ENCODE peak calls at places on chromosomes 6 and 20, in nine cellular contexts. K is cardiac muscle cell, O is endodermal cell, B is AG04450, J is prostate gland, P is uterus, M is A549, T is left lung, C is upper lobe of right lung. N is an unnamed sample.

GRCh38 chr20:6765469-6766058 is 1.9 kb upstream of the BMP2 start:
- DNase-seq in O (no peak), B (peak), P (no peak), M (peak), J (no peak), T (no peak), C (no peak), K (peak), N (no peak)

GRCh38 chr6:131258816-131259476 is 123.7 kb downstream of the AKAP7 start:
- DNase-seq in C (no peak), K (peak), P (no peak), B (no peak), O (peak), J (no peak), M (no peak), T (no peak), N (no peak)

GRCh38 chr6:19492631-19493030 is 344.5 kb upstream of the ID4 start:
- DNase-seq in P (no peak), M (no peak), O (no peak), J (no peak), C (no peak), K (no peak), T (no peak), B (no peak), N (no peak)

GRCh38 chr20:62918830-62919229 is 7.5 kb downstream of the DIDO1 start:
- DNase-seq in B (no peak), O (no peak), T (no peak), K (no peak), M (no peak), J (no peak), C (no peak), P (no peak), N (no peak)

GRCh38 chr6:107667790-107668189 is 156.3 kb downstream of the SCML4 start:
- DNase-seq in J (no peak), T (no peak), C (no peak), O (no peak), B (no peak), K (no peak), P (no peak), M (no peak), N (no peak)

GRCh38 chr6:158398252-158399024 is 86.2 kb downstream of the TULP4 start:
- DNase-seq in J (no peak), B (no peak), P (no peak), T (no peak), O (no peak), K (no peak), C (no peak), M (no peak), N (no peak)

GRCh38 chr6:106512048-106512957 is 117.0 kb downstream of the RTN4IP1 start:
- DNase-seq in B (no peak), P (peak), J (peak), C (peak), M (no peak), K (peak), T (peak), O (peak), N (peak)

GRCh38 chr6:66103954-66104353 is 396.9 kb upstream of the EYS start:
- DNase-seq in J (no peak), K (peak), O (no peak), M (no peak), P (no peak), B (no peak), T (no peak), C (no peak), N (no peak)

GRCh38 chr6:57822896-57823358 is 505.5 kb downstream of the PRIM2 start:
- DNase-seq in B (no peak), T (no peak), J (no peak), M (no peak), O (peak), K (no peak), C (no peak), P (no peak), N (no peak)

GRCh38 chr20:50292324-50293243 is 102.0 kb downstream of the CEBPB start:
- DNase-seq in J (peak), P (peak), M (peak), K (no peak), T (peak), B (peak), C (peak), O (peak), N (peak)

GRCh38 chr6:44468835-44469234 is 81.3 kb downstream of the CDC5L start:
- DNase-seq in P (no peak), T (no peak), J (no peak), M (no peak), O (no peak), C (no peak), B (no peak), K (no peak), N (no peak)

GRCh38 chr6:56833873-56834272 is 121.0 kb upstream of the BEND6 start:
- DNase-seq in M (no peak), B (no peak), O (no peak), J (no peak), P (no peak), C (no peak), K (no peak), T (no peak), N (no peak)

GRCh38 chr6:13278184-13278583 is 50.2 kb downstream of the TBC1D7 start:
- DNase-seq in J (no peak), P (no peak), K (peak), C (no peak), O (peak), T (no peak), M (no peak), B (no peak), N (no peak)

GRCh38 chr6:11204987-11205386 is 27.5 kb downstream of the NEDD9 start:
- DNase-seq in K (no peak), O (no peak), J (no peak), M (no peak), B (no peak), P (no peak), T (no peak), C (no peak), N (no peak)

GRCh38 chr20:20207291-20207690 is 155.0 kb downstream of the CFAP61 start:
- DNase-seq in C (no peak), B (no peak), T (no peak), O (no peak), J (no peak), M (no peak), P (no peak), K (peak), N (no peak)

GRCh38 chr6:1263039-1263849 is 48.7 kb upstream of the FOXQ1 start:
- DNase-seq in K (no peak), J (no peak), T (no peak), O (peak), C (peak), B (no peak), M (no peak), P (no peak), N (no peak)

GRCh38 chr20:48584391-48585249 is 243.2 kb downstream of the PREX1 start:
- DNase-seq in K (peak), M (no peak), O (no peak), T (no peak), C (peak), J (peak), B (no peak), P (no peak), N (peak)

GRCh38 chr20:57661201-57662027 is 41.2 kb upstream of the ZBP1 start:
- DNase-seq in C (peak), M (no peak), P (peak), T (peak), J (no peak), O (peak), K (no peak), B (no peak), N (peak)

GRCh38 chr20:19995220-19995863 is 21.8 kb upstream of the NAA20 start:
- DNase-seq in M (peak), P (no peak), C (no peak), T (no peak), J (peak), B (no peak), K (peak), O (no peak), N (peak)

GRCh38 chr6:83132121-83132520 is 60.9 kb downstream of the PGM3 start:
- DNase-seq in K (no peak), T (no peak), B (no peak), O (no peak), P (no peak), M (no peak), J (no peak), C (no peak), N (no peak)

GRCh38 chr20:61502433-61502832 is 250.4 kb downstream of the CDH4 start:
- DNase-seq in O (no peak), B (no peak), J (no peak), M (no peak), K (no peak), P (no peak), C (no peak), T (no peak), N (no peak)

GRCh38 chr20:1357921-1358671 is 29.2 kb upstream of the SDCBP2 start:
- DNase-seq in T (no peak), P (no peak), C (no peak), M (no peak), J (no peak), K (no peak), B (no peak), O (no peak), N (no peak)

GRCh38 chr6:108118791-108119211 is 44.3 kb upstream of the OSTM1 start:
- DNase-seq in P (no peak), O (peak), C (no peak), B (no peak), K (no peak), M (no peak), T (no peak), J (no peak), N (no peak)

GRCh38 chr20:237918-238317 is 10.9 kb downstream of the DEFB129 start:
- DNase-seq in O (no peak), T (no peak), B (no peak), K (no peak), P (no peak), M (no peak), C (no peak), J (no peak), N (no peak)

GRCh38 chr20:237479-237878 is 10.4 kb downstream of the DEFB129 start:
- DNase-seq in B (no peak), J (no peak), K (no peak), C (peak), O (no peak), P (no peak), M (no peak), T (no peak), N (no peak)

DNA sequence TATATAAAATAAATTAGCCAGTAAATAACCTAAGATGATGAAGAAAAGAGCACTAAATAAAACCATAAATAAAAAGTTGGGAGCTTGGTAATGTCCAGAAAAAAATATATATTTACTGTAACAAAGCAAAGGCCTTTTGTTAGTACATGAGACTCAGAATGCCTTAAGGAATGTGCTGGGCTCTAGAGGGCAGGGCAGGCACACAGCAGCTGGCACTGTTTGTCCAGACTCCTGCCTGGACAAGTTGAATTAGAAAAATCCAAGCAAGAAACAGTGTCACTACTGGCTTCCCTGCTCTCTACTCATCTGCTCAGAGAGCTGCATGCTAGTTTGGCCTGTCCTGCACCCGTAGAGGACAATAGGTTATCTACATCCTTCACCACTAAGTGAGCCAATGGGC is 8.8 kb downstream of the DEFB129 start:
- DNase-seq in O (no peak), B (no peak), T (no peak), M (no peak), K (no peak), C (no peak), J (peak), P (no peak), N (peak)
- TF ChIP-seq CTCF in O (no peak), B (no peak), T (no peak), M (no peak), K (peak), C (peak), J (no peak), P (no peak), N (peak)

DNA sequence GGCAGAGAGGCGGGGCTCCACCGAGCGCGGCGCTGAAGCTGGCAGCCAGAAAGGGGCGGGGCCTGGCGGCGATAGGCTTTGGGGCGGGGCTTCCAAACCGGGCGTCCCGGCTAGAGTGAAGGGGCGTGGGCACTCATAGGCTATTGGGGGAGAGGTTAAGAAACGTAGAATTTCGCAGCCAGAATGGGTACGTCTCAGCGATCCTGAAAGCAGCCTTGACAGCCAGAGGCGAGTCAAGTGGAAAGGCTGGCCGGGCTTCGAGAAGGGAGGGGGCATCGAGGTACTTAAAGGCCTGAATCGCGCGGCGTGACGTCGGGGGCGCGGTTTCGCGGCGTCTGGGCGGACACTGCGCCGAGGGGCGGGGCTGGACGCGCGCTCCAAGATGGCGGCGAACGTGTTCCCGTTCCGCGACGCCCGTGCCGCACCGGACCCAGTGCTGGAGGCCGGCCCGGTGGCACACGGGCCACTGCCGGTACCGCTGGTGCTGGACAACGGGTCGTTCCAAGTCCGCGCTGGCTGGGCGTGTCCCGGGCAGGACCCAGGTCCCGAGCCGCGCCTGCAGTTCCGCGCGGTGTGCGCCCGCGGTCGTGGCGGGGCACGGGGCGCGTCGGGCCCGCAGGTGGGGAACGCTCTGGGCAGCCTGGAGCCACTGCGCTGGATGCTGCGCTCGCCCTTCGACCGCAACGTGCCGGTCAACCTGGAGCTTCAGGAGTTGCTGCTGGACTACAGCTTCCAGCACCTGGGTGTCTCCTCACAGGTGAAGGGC is at the start of gene ACTR5:
- DNase-seq in O (peak), J (peak), P (peak), T (peak), B (peak), K (peak), C (peak), M (peak), N (peak)
- H3K4me3 ChIP-seq in O (peak), J (peak), P (peak), T (peak), B (peak), K (peak), C (peak), M (peak), N (peak)

GRCh38 chr6:80185492-80185891 is 79.0 kb downstream of the BCKDHB start:
- DNase-seq in C (no peak), K (no peak), M (no peak), O (no peak), T (no peak), B (no peak), P (no peak), J (no peak), N (no peak)

GRCh38 chr6:80182291-80182690 is 75.8 kb downstream of the BCKDHB start:
- DNase-seq in K (no peak), C (no peak), J (no peak), T (no peak), M (no peak), B (peak), P (no peak), O (no peak), N (no peak)

GRCh38 chr6:80181352-80182081 is 75.0 kb downstream of the BCKDHB start:
- DNase-seq in P (no peak), M (no peak), O (no peak), C (no peak), K (peak), B (no peak), J (no peak), T (no peak), N (peak)

GRCh38 chr6:80186082-80186481 is 79.6 kb downstream of the BCKDHB start:
- DNase-seq in T (no peak), M (no peak), K (no peak), O (peak), B (no peak), J (no peak), C (no peak), P (no peak), N (no peak)

DNA sequence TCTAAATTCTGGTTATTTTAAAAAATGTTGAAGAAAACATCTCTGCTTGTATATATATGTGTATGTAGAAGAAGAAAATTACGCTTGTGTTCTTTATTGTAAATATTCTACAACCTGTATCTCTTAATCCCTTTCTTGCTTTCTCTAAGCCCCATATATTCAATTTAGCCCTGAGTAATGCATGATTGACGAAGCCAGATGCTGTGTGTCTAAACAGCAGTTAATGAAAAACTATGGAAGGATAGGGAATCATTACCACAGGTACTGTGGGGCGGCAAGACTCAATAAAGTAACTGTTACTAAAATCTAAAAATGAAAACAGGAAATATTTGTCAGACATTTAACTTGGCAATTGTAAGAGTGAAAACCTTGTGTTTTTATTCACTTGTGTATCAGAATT is 76.5 kb downstream of the BCKDHB start:
- DNase-seq in C (no peak), M (no peak), O (no peak), J (no peak), B (no peak), P (no peak), T (no peak), K (no peak), N (no peak)
- H3K27ac ChIP-seq in C (no peak), M (no peak), O (no peak), J (no peak), B (no peak), P (no peak), T (no peak), K (no peak), N (no peak)

GRCh38 chr6:4803343-4803744 is 27.1 kb downstream of the CDYL start:
- DNase-seq in O (no peak), T (no peak), P (no peak), K (no peak), C (no peak), M (no peak), B (no peak), J (no peak), N (no peak)

GRCh38 chr6:4801491-4802118 is 25.4 kb downstream of the CDYL start:
- DNase-seq in B (no peak), T (no peak), M (no peak), C (no peak), K (no peak), O (no peak), P (no peak), J (no peak), N (no peak)

GRCh38 chr6:4802312-4802935 is 26.2 kb downstream of the CDYL start:
- DNase-seq in P (no peak), J (no peak), K (no peak), B (no peak), T (no peak), M (no peak), O (no peak), C (no peak), N (no peak)

GRCh38 chr6:4799912-4800311 is 23.7 kb downstream of the CDYL start:
- DNase-seq in K (no peak), J (no peak), P (no peak), C (no peak), B (no peak), T (no peak), O (no peak), M (no peak), N (no peak)

GRCh38 chr6:4800662-4801061 is 24.5 kb downstream of the CDYL start:
- DNase-seq in M (no peak), K (no peak), O (no peak), B (no peak), C (no peak), P (no peak), T (no peak), J (no peak), N (no peak)
- TF ChIP-seq CTCF in M (no peak), K (no peak), O (peak), B (no peak), C (no peak), P (no peak), T (no peak), J (no peak), N (no peak)

DNA sequence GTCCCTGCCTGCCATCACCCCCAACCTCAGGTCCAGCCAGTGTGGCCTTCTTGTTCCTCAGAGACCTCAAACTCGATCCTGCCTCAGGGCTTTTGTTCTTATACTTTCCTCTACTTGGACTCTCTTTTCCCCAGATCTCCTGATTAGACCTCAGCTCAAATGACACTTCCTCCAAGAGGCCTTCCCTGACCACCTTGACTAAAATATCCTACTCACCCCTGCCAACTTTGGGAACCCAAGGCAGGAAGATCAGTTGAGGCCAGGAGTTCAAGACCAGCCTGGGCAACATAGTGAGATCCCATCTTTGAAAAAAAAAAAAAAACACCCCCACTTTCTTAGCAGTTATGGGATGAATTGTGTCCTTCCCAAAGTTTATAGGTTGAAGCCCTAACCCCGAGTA is 73.5 kb downstream of the CHMP4B start:
- DNase-seq in B (no peak), P (no peak), J (no peak), T (no peak), K (no peak), C (no peak), M (no peak), O (no peak), N (no peak)
- H3K4me3 ChIP-seq in B (no peak), P (no peak), J (no peak), T (no peak), K (no peak), C (no peak), M (no peak), O (no peak), N (no peak)

DNA sequence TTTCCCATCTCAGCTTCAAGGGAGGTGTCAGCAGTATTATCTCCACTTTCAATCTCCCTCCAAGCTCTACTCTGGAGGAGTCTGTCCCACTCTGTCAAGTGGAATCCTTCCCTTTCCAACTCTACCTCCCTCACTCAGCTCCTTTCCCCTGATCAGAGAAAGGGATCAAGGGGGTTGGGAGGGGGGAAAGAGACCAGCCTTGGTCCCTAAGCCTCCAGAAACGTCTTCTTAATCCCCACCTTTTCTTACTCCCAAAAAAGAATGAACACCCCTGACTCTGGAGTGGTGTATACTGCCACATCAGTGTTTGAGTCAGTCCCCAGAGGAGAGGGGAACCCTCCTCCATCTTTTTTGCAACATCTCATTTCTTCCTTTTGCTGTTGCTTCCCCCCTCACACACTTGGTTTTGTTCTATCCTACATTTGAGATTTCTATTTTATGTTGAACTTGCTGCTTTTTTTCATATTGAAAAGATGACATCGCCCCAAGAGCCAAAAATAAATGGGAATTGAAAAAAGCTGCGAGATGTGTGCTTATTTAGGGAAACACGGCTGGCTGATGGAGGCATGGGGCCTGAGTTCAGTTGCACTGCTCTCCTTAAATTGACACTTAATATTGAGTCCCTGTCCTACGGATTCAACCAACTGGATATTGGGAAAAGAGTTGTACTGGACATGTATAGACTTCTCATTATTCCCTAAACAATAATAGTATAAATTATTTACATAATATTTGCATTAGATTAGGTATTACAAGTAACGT is 4.9 kb downstream of the TUBB start:
- DNase-seq in C (no peak), O (no peak), T (no peak), P (no peak), J (no peak), M (no peak), B (no peak), K (no peak), N (no peak)
- H3K27ac ChIP-seq in C (no peak), O (no peak), T (no peak), P (peak), J (no peak), M (no peak), B (peak), K (peak), N (no peak)

GRCh38 chr20:2688041-2688591 is 4.5 kb upstream of the EBF4 start:
- DNase-seq in P (peak), B (no peak), J (no peak), K (peak), M (no peak), T (peak), C (peak), O (peak), N (peak)
- TF ChIP-seq CTCF in P (peak), B (peak), J (no peak), K (peak), M (peak), T (peak), C (peak), O (peak), N (peak)

GRCh38 chr6:88631830-88632229 is 331.6 kb downstream of the RNGTT start:
- DNase-seq in P (no peak), K (no peak), B (no peak), M (no peak), T (peak), O (no peak), J (no peak), C (no peak), N (no peak)
- H3K4me3 ChIP-seq in P (no peak), K (no peak), B (no peak), M (no peak), T (no peak), O (no peak), J (no peak), C (no peak), N (no peak)

N was measured in thyroid gland.